ENCODE peak calls at places on chromosome 15, in four cellular contexts. C is choroid plexus epithelial cell, R is foreskin fibroblast, T is GM06990. Z is an unnamed sample.

GRCh38 chr15:39936187-39936586 is 2.3 kb downstream of the EIF2AK4 start:
- DNase-seq in C (no peak), R (peak; percentile 69), T (no peak), Z (no peak)

GRCh38 chr15:38682363-38682762 is 117.7 kb upstream of the RASGRP1 start:
- DNase-seq in C (no peak), R (no peak), T (no peak), Z (no peak)

GRCh38 chr15:89101302-89102191 is 13.3 kb downstream of the ABHD2 start:
- DNase-seq in C (peak; percentile 98), R (peak; percentile 96), T (no peak), Z (peak; percentile 97)

GRCh38 chr15:67839929-67840746 is at the start of gene RNU6-1:
- DNase-seq in C (peak; percentile 94), R (peak; percentile 97), T (peak; percentile 99), Z (peak; percentile 76)

GRCh38 chr15:58360421-58361090 is 71.2 kb upstream of the LIPC start:
- DNase-seq in C (no peak), R (peak; percentile 30), T (no peak), Z (no peak)

GRCh38 chr15:95277266-95277665 is 1045.9 kb downstream of the MCTP2 start:
- DNase-seq in C (peak; percentile 83), R (peak; percentile 85), T (no peak), Z (no peak)

GRCh38 chr15:42932833-42933515 is 12.4 kb upstream of the TTBK2 start:
- DNase-seq in C (peak; percentile 13), R (no peak), T (no peak), Z (no peak)

GRCh38 chr15:100997442-100997841 is 78.3 kb downstream of the LRRK1 start:
- DNase-seq in C (no peak), R (peak; percentile 87), T (no peak), Z (no peak)

GRCh38 chr15:39579487-39580116 is 1.3 kb upstream of the THBS1 start:
- DNase-seq in C (peak; percentile 94), R (peak; percentile 88), T (no peak), Z (peak; percentile 70)

GRCh38 chr15:70427531-70428120 is 329.9 kb upstream of the TLE3 start:
- DNase-seq in C (no peak), R (no peak), T (no peak), Z (no peak)
- H3K4me3 ChIP-seq in C (no peak overlapping the region), R (no peak overlapping the region), T (no peak overlapping the region), Z (no peak overlapping the region)

GRCh38 chr15:51096976-51097375 is 2.3 kb upstream of the TNFAIP8L3 start:
- DNase-seq in C (no peak), R (no peak), T (no peak), Z (no peak)
- TF ChIP-seq CTCF in C (no peak), R (no peak), T (no peak), Z (no peak)

GRCh38 chr15:51267047-51267713 is 71.2 kb downstream of the CYP19A1 start:
- DNase-seq in C (peak; percentile 4), R (peak; percentile 58), T (no peak), Z (no peak)
- H3K4me3 ChIP-seq in C (peak overlapping the region; percentile 54), R (peak overlapping the region; percentile 51), T (no peak overlapping the region), Z (peak overlapping the region; percentile 47)

DNA sequence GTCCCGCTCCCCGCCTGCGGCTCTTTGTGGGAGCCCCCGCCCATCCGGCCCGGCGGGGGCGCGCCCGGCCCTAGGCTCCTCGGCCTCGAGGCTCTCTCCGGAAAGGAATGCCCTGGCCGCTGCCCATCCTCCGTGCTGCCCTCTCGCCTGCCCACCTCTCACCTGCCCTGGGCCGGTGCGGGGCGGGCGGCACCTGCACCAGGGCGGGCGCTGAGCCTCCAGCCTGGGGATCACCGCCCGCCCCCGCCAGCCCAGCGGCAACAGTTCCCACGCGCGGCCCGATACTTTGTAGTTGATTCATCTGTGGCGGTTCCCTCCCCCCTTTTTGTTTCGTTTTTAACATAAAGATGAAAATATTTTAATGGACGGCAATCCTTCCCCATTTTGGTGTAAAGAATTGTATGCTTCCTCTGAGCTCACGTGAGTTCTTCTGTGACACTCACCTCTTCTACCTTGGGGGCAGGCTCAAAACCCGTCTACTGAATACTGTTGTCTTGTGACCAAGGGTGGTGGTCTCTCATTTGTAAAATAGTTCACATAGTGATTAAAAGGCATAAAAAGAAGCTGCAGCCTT is 1.9 kb downstream of the KLF13 start:
- DNase-seq in C (peak; percentile 48), R (peak; percentile 79), T (peak; percentile 73), Z (no peak)
- TF ChIP-seq CTCF in C (no peak), R (no peak), T (no peak), Z (no peak)

GRCh38 chr15:56918907-56919707 is 663 bp downstream of the TCF12 start:
- DNase-seq in C (peak; percentile 64), R (peak; percentile 85), T (peak; percentile 85), Z (peak; percentile 27)

GRCh38 chr15:56927816-56928215 is 9.4 kb downstream of the TCF12 start:
- DNase-seq in C (peak; percentile 25), R (no peak), T (no peak), Z (no peak)

GRCh38 chr15:56918046-56918906 is at the start of gene TCF12:
- DNase-seq in C (peak; percentile 98), R (peak; percentile 99), T (peak; percentile 97), Z (peak; percentile 90)

GRCh38 chr15:56919708-56920637 is 1.5 kb downstream of the TCF12 start:
- DNase-seq in C (peak; percentile 47), R (peak; percentile 52), T (no peak), Z (peak; percentile 26)

DNA sequence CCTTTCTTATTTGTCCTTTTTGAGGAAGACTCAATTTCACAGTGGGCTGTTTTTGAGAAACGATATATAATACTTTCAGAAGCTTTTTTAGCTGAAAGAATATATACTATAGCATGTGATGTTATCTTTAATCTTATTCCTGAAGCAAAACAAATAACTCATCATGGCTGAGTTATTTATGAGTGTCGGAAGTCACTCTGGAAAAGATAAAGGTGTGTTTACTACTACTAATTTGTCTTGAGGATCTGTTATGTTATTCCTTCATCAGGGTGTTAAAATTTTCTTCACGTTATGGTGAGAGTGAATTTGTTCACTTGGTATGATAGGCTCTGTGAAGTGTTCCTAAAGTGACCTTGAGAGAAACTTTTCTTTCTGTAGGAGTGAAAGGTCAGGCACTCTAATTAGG is 4.7 kb downstream of the TCF12 start:
- DNase-seq in C (no peak), R (no peak), T (no peak), Z (no peak)
- H3K4me3 ChIP-seq in C (no peak overlapping the region), R (no peak overlapping the region), T (no peak overlapping the region), Z (no peak overlapping the region)

DNA sequence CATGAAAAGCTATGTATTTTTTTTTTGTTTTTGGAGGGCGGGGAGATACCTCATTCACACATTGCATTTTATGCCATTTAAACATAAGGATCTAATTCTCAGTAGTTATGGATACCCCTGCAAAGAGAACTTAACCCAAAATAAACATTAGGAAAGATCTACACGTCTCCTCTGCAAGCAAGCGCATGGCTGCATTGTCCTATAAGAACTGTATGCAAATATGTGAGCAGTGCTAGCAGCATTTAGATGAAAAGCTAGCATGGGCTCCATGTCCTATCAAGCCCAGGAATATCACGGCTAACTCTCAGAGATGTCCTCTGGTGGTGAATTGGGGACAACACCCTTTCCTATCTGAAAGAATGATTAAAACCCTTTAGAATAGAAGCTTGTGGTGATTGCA is 292.8 kb downstream of the MEX3B start:
- DNase-seq in C (peak; percentile 3), R (no peak), T (no peak), Z (no peak)
- TF ChIP-seq CTCF in C (peak; percentile 5), R (no peak), T (no peak), Z (no peak)

Z was measured in astrocyte of the cerebellum.